ENCODE peak calls at places on chromosomes 13 and 19, in seven cellular contexts. L, V, X, S, C, O and N are unnamed samples.

GRCh38 chr19:38304866-38305429 is 897 bp downstream of the C19orf33 start:
- DNase-seq in L (no peak), V (no peak), X (no peak), S (no peak), C (peak; percentile 93), O (peak; percentile 55), N (no peak)

GRCh38 chr19:4232614-4233281 is 3.4 kb downstream of the EBI3 start:
- DNase-seq in L (no peak), V (no peak), X (no peak), S (no peak), C (no peak), O (no peak), N (no peak)

GRCh38 chr19:53961523-53962345 is 1.0 kb upstream of the CACNG8 start:
- DNase-seq in L (peak; percentile 30), V (no peak), X (no peak), S (no peak), C (no peak), O (no peak), N (no peak)

GRCh38 chr13:89393758-89394157 is 1722.6 kb downstream of the SLITRK5 start:
- DNase-seq in L (no peak), V (no peak), X (no peak), S (no peak), C (no peak), O (no peak), N (no peak)

GRCh38 chr19:7213628-7214328 is 80.4 kb downstream of the INSR start:
- DNase-seq in L (no peak), V (no peak), X (no peak), S (no peak), C (no peak), O (no peak), N (no peak)

GRCh38 chr13:44243198-44243852 is 130.3 kb upstream of the SERP2 start:
- DNase-seq in L (peak; percentile 37), V (no peak), X (no peak), S (no peak), C (peak; percentile 48), O (no peak), N (peak; percentile 45)

GRCh38 chr13:40432018-40432978 is 234.1 kb downstream of the FOXO1 start:
- DNase-seq in L (peak; percentile 37), V (no peak), X (no peak), S (no peak), C (no peak), O (no peak), N (peak; percentile 26)

GRCh38 chr19:1026189-1027019 is at the start of gene CNN2:
- DNase-seq in L (peak; percentile 90), V (no peak), X (no peak), S (peak; percentile 92), C (peak; percentile 74), O (peak; percentile 84), N (peak; percentile 88)

GRCh38 chr19:49932731-49933131 is 3.4 kb upstream of the NUP62 start:
- DNase-seq in L (no peak), V (no peak), X (no peak), S (no peak), C (no peak), O (no peak), N (no peak)

GRCh38 chr13:110132178-110132975 is 174.6 kb downstream of the COL4A1 start:
- DNase-seq in L (no peak), V (no peak), X (no peak), S (no peak), C (no peak), O (no peak), N (no peak)

GRCh38 chr13:47251771-47252170 is 354.9 kb upstream of the HTR2A start:
- DNase-seq in L (no peak), V (no peak), X (no peak), S (no peak), C (no peak), O (no peak), N (no peak)

GRCh38 chr19:4586245-4586644 is 26.8 kb upstream of the SEMA6B start:
- DNase-seq in L (no peak), V (no peak), X (no peak), S (no peak), C (no peak), O (no peak), N (no peak)

GRCh38 chr13:82900453-82900852 is 981.8 kb downstream of the SLITRK1 start:
- DNase-seq in L (no peak), V (no peak), X (no peak), S (no peak), C (no peak), O (no peak), N (no peak)

GRCh38 chr13:105956891-105957290 is 578.6 kb downstream of the EFNB2 start:
- DNase-seq in L (no peak), V (no peak), X (no peak), S (no peak), C (no peak), O (no peak), N (no peak)

GRCh38 chr13:44734204-44734707 is 158.1 kb upstream of the TSC22D1 start:
- DNase-seq in L (no peak), V (peak; percentile 86), X (no peak), S (no peak), C (no peak), O (peak; percentile 51), N (no peak)

GRCh38 chr13:20825476-20825875 is 51.7 kb upstream of the EEF1AKMT1 start:
- DNase-seq in L (no peak), V (peak; percentile 30), X (no peak), S (no peak), C (no peak), O (no peak), N (no peak)

GRCh38 chr13:102700088-102701031 is 5.5 kb upstream of the METTL21C start:
- DNase-seq in L (no peak), V (no peak), X (no peak), S (no peak), C (no peak), O (no peak), N (no peak)

GRCh38 chr13:47997384-47997783 is 3.7 kb downstream of the SUCLA2 start:
- DNase-seq in L (no peak), V (no peak), X (no peak), S (no peak), C (no peak), O (peak; percentile 20), N (no peak)

GRCh38 chr13:107545946-107546502 is 669.3 kb downstream of the LIG4 start:
- DNase-seq in L (no peak), V (no peak), X (no peak), S (no peak), C (no peak), O (no peak), N (no peak)

GRCh38 chr19:30393046-30393445 is 20.9 kb downstream of the ZNF536 start:
- DNase-seq in L (no peak), V (no peak), X (no peak), S (no peak), C (peak; percentile 12), O (no peak), N (no peak)

GRCh38 chr13:30866692-30867669 is 39.1 kb upstream of the MEDAG start:
- DNase-seq in L (no peak), V (peak; percentile 19), X (no peak), S (no peak), C (no peak), O (no peak), N (no peak)

GRCh38 chr19:14496849-14497346 is 971 bp upstream of the GIPC1 start:
- DNase-seq in L (no peak), V (no peak), X (no peak), S (no peak), C (no peak), O (no peak), N (no peak)

GRCh38 chr19:30103981-30104380 is 161.9 kb downstream of the URI1 start:
- DNase-seq in L (no peak), V (no peak), X (no peak), S (no peak), C (no peak), O (no peak), N (no peak)

GRCh38 chr13:49587311-49587847 is 2.0 kb upstream of the RCBTB1 start:
- DNase-seq in L (no peak), V (no peak), X (no peak), S (no peak), C (peak; percentile 67), O (no peak), N (no peak)

GRCh38 chr19:13839193-13839937 is 37.6 kb upstream of the NANOS3 start:
- DNase-seq in L (peak; percentile 91), V (peak; percentile 25), X (peak; percentile 76), S (peak; percentile 96), C (no peak), O (peak; percentile 95), N (peak; percentile 89)

GRCh38 chr19:18399008-18399407 is 1.6 kb upstream of the LRRC25 start:
- DNase-seq in L (no peak), V (no peak), X (no peak), S (no peak), C (no peak), O (no peak), N (no peak)

GRCh38 chr13:47110141-47110540 is 213.3 kb upstream of the HTR2A start:
- DNase-seq in L (no peak), V (no peak), X (no peak), S (no peak), C (no peak), O (no peak), N (no peak)

GRCh38 chr13:92963029-92963428 is 263.6 kb upstream of the GPC6 start:
- DNase-seq in L (no peak), V (no peak), X (no peak), S (no peak), C (no peak), O (no peak), N (no peak)

GRCh38 chr13:80757694-80758093 is 416.8 kb upstream of the SPRY2 start:
- DNase-seq in L (no peak), V (no peak), X (no peak), S (no peak), C (no peak), O (no peak), N (no peak)